ENCODE peak calls at places on chromosome 3, in five cellular contexts. R, K, A, J and I are unnamed samples.

GRCh38 chr3:32104492-32104891 is 1.9 kb upstream of the GPD1L start:
- DNase-seq in R (no peak), J (no peak), K (no peak), A (no peak), I (no peak)

GRCh38 chr3:188152660-188153497 is 1.1 kb upstream of the LPP start:
- DNase-seq in R (no peak), A (peak; percentile 69), K (peak; percentile 41), J (peak; percentile 84), I (peak; percentile 63)

GRCh38 chr3:141393151-141394076 is 25.1 kb downstream of the ZBTB38 start:
- DNase-seq in R (no peak), J (peak; percentile 88), K (no peak), A (no peak), I (peak; percentile 82)

GRCh38 chr3:144770813-144771400 is 799.3 kb downstream of the DIPK2A start:
- DNase-seq in R (no peak), K (no peak), J (no peak), A (no peak), I (peak; percentile 15)

GRCh38 chr3:151537751-151538150 is 76.9 kb upstream of the IGSF10 start:
- DNase-seq in A (no peak), R (peak; percentile 31), K (no peak), J (no peak), I (no peak)

GRCh38 chr3:134992180-134992579 is 197.1 kb downstream of the EPHB1 start:
- DNase-seq in R (no peak), K (no peak), A (no peak), J (no peak), I (no peak)

GRCh38 chr3:65946438-65946837 is 92.3 kb downstream of the MAGI1 start:
- DNase-seq in A (peak; percentile 44), J (peak; percentile 41), K (peak; percentile 23), R (peak; percentile 83), I (no peak)

GRCh38 chr3:59084598-59084997 is 34.8 kb upstream of the CFAP20DC start:
- DNase-seq in R (no peak), K (no peak), J (no peak), A (no peak), I (no peak)

GRCh38 chr3:78690806-78691205 is 1077.0 kb downstream of the ROBO1 start:
- DNase-seq in A (no peak), J (no peak), R (peak; percentile 51), K (no peak), I (no peak)

GRCh38 chr3:177589921-177590336 is 392.6 kb upstream of the TBL1XR1 start:
- DNase-seq in A (no peak), K (no peak), J (no peak), R (peak; percentile 97), I (peak; percentile 80)

GRCh38 chr3:177977381-177978158 is 558.7 kb upstream of the KCNMB2 start:
- DNase-seq in R (peak; percentile 92), A (no peak), K (no peak), J (no peak), I (no peak)

GRCh38 chr3:143576568-143577270 is 271.5 kb downstream of the SLC9A9 start:
- DNase-seq in R (no peak), A (no peak), J (no peak), K (no peak), I (no peak)

GRCh38 chr3:195906865-195907729 is 1.3 kb downstream of the TNK2 start:
- DNase-seq in J (peak; percentile 77), R (no peak), A (no peak), K (peak; percentile 41), I (peak; percentile 57)

GRCh38 chr3:53346922-53347260 is 452 bp downstream of the DCP1A start:
- DNase-seq in R (no peak), A (no peak), K (no peak), J (no peak), I (no peak)

GRCh38 chr3:8554725-8555621 is 53.4 kb downstream of the LMCD1 start:
- DNase-seq in A (peak; percentile 40), R (peak; percentile 92), J (peak; percentile 57), K (peak; percentile 37), I (no peak)

GRCh38 chr3:149356630-149357029 is 20.8 kb downstream of the TM4SF1 start:
- DNase-seq in K (no peak), A (no peak), J (no peak), R (no peak), I (no peak)

GRCh38 chr3:185943363-185944106 is 5.7 kb upstream of the TRA2B start:
- DNase-seq in K (peak; percentile 79), A (peak; percentile 75), J (peak; percentile 98), R (peak; percentile 54), I (peak; percentile 53)

GRCh38 chr3:151431940-151432339 is 28.9 kb downstream of the IGSF10 start:
- DNase-seq in K (no peak), A (no peak), J (no peak), R (peak; percentile 77), I (no peak)

GRCh38 chr3:10363935-10364334 is 43.0 kb upstream of the SEC13 start:
- DNase-seq in K (no peak), R (no peak), A (no peak), J (no peak), I (no peak)

GRCh38 chr3:80087769-80088168 is 320.0 kb upstream of the ROBO1 start:
- DNase-seq in J (no peak), K (no peak), A (no peak), R (peak; percentile 15), I (no peak)

GRCh38 chr3:31955581-31955980 is 25.5 kb downstream of the OSBPL10 start:
- DNase-seq in A (no peak), R (no peak), K (no peak), J (no peak), I (no peak)

GRCh38 chr3:69712933-69713332 is 26.3 kb upstream of the MITF start:
- DNase-seq in K (no peak), J (no peak), A (no peak), R (no peak), I (no peak)

GRCh38 chr3:134922866-134923265 is 127.8 kb downstream of the EPHB1 start:
- DNase-seq in J (no peak), A (no peak), K (no peak), R (no peak), I (no peak)

GRCh38 chr3:197353867-197354180 is 55.4 kb upstream of the DLG1 start:
- DNase-seq in J (no peak), R (no peak), K (no peak), A (no peak), I (no peak)

GRCh38 chr3:197355713-197356112 is 57.3 kb upstream of the DLG1 start:
- DNase-seq in K (no peak), R (no peak), J (no peak), A (no peak), I (no peak)

GRCh38 chr3:197356741-197357140 is 58.3 kb upstream of the DLG1 start:
- DNase-seq in K (no peak), J (no peak), R (no peak), A (no peak), I (no peak)

GRCh38 chr3:197354195-197355059 is 56.0 kb upstream of the DLG1 start:
- DNase-seq in K (peak; percentile 58), J (no peak), R (no peak), A (peak; percentile 71), I (no peak)

GRCh38 chr3:197356275-197356674 is 57.9 kb upstream of the DLG1 start:
- DNase-seq in A (peak; percentile 81), K (peak; percentile 40), J (no peak), R (no peak), I (no peak)
- H3K4me3 ChIP-seq in A (no peak overlapping the region), K (no peak overlapping the region), J (no peak overlapping the region), R (no peak overlapping the region), I (no peak overlapping the region)

GRCh38 chr3:115190747-115191146 is 43.7 kb upstream of the ZBTB20 start:
- DNase-seq in J (no peak), R (no peak), K (no peak), A (no peak), I (no peak)

GRCh38 chr3:115186351-115187148 is 39.5 kb upstream of the ZBTB20 start:
- DNase-seq in R (no peak), K (no peak), A (no peak), J (no peak), I (no peak)

DNA sequence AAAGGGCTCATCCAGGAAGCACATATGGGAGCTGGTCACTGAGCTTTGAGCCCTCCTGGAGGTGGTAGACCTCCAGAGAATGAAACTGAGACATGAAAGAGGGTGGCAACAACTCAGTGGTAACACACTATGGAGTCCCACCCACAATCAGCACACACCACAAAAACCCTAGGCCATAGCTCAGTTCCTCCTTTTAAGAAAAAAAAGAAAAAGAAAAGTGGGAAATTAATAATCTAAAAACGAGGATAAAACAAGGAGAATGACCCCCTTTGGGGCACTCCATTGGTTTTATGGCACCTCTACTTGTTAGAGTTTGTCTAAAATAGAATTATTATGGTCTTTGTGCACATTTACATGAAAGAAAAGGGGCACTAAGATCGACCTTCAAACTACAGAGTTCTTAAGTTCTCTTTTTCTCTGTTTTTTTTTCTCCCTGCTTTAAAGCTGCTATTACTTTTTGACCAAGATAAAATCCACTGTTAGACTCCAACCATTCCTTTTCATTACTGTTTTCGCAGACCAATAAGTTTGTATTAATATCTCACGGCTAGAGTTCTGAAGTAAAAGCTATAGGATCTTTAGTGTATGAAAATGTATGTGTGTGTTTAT is 40.2 kb upstream of the ZBTB20 start:
- DNase-seq in J (no peak), K (no peak), R (no peak), A (no peak), I (no peak)
- H3K4me3 ChIP-seq in J (peak overlapping the region; percentile 39), K (no peak overlapping the region), R (no peak overlapping the region), A (no peak overlapping the region), I (no peak overlapping the region)

GRCh38 chr3:71102111-71103039 is 481.2 kb downstream of the FOXP1 start:
- DNase-seq in J (no peak), A (no peak), K (no peak), R (peak; percentile 88), I (no peak)
- H3K4me3 ChIP-seq in J (no peak overlapping the region), A (no peak overlapping the region), K (no peak overlapping the region), R (no peak overlapping the region), I (no peak overlapping the region)

DNA sequence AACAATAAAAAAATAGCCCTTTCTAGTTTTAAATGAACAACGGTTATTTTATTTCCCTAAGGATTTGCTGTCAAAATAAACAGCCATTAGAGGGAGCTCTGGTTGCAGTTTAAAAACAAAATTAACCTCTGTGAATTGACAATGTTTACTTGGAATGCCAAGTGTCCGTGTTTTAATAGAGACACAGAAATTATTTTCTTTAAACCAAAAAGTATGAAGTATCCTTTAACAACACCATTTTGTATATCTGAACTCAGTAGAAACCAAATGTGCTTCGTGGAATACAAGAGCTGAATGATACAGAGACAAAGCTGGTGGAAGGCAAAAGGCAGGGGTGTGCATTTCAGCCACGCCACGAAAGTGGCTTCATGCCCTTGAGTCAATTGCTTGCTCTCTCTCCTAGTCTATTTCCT is 74.4 kb downstream of the MOBP start:
- DNase-seq in J (no peak), R (no peak), A (no peak), K (no peak), I (peak; percentile 14)
- H3K4me3 ChIP-seq in J (no peak overlapping the region), R (no peak overlapping the region), A (no peak overlapping the region), K (no peak overlapping the region), I (no peak overlapping the region)

GRCh38 chr3:46574881-46575576 is 8.9 kb upstream of the LRRC2 start:
- DNase-seq in A (no peak), R (no peak), J (peak; percentile 94), K (no peak), I (no peak)
- H3K4me3 ChIP-seq in A (no peak overlapping the region), R (no peak overlapping the region), J (peak overlapping the region; percentile 99), K (no peak overlapping the region), I (no peak overlapping the region)